ENCODE peak calls at places on chromosomes 13 and 19, in nine cellular contexts. One of them, this sample, is unnamed.

GRCh38 chr19:58361900-58362271 is 665 bp downstream of the ZNF497 start:
- DNase-seq in stimulated activated CD8-positive, alpha-beta memory T cell treated with anti-CD3 and anti-CD28 coated beads, Interleukin-4, amount 100 ng/mL, for 4 hours: no peak
- DNase-seq in activated T-cell treated with anti-CD3 and anti-CD28 coated beads for 1 hour: no peak
- DNase-seq in EH: no peak
- DNase-seq in WERI-Rb-1: peak
- DNase-seq in GM18507: peak
- DNase-seq in kidney glomerular epithelial cell: no peak
- DNase-seq in stimulated activated CD4-positive, alpha-beta T cell treated with anti-CD3 and anti-CD28 coated beads, Interleukin-4, amount 100 ng/mL, for 48 hours: peak
- DNase-seq in iris pigment epithelial cell: no peak
- DNase-seq in this sample: peak

GRCh38 chr13:72043361-72043760 is 176.4 kb upstream of the DACH1 start:
- DNase-seq in EH: no peak
- DNase-seq in activated T-cell treated with anti-CD3 and anti-CD28 coated beads for 1 hour: no peak
- DNase-seq in GM18507: no peak
- DNase-seq in stimulated activated CD4-positive, alpha-beta T cell treated with anti-CD3 and anti-CD28 coated beads, Interleukin-4, amount 100 ng/mL, for 48 hours: no peak
- DNase-seq in stimulated activated CD8-positive, alpha-beta memory T cell treated with anti-CD3 and anti-CD28 coated beads, Interleukin-4, amount 100 ng/mL, for 4 hours: no peak
- DNase-seq in kidney glomerular epithelial cell: no peak
- DNase-seq in WERI-Rb-1: no peak
- DNase-seq in iris pigment epithelial cell: no peak
- DNase-seq in this sample: no peak

GRCh38 chr19:45779231-45780145 is 2.8 kb downstream of the DMPK start:
- DNase-seq in activated T-cell treated with anti-CD3 and anti-CD28 coated beads for 1 hour: peak
- DNase-seq in GM18507: peak
- DNase-seq in WERI-Rb-1: peak
- DNase-seq in EH: peak
- DNase-seq in iris pigment epithelial cell: peak
- DNase-seq in stimulated activated CD4-positive, alpha-beta T cell treated with anti-CD3 and anti-CD28 coated beads, Interleukin-4, amount 100 ng/mL, for 48 hours: peak
- DNase-seq in stimulated activated CD8-positive, alpha-beta memory T cell treated with anti-CD3 and anti-CD28 coated beads, Interleukin-4, amount 100 ng/mL, for 4 hours: peak
- DNase-seq in kidney glomerular epithelial cell: peak
- DNase-seq in this sample: peak

GRCh38 chr13:100197591-100198365 is 108.9 kb downstream of the PCCA start:
- DNase-seq in activated T-cell treated with anti-CD3 and anti-CD28 coated beads for 1 hour: no peak
- DNase-seq in stimulated activated CD4-positive, alpha-beta T cell treated with anti-CD3 and anti-CD28 coated beads, Interleukin-4, amount 100 ng/mL, for 48 hours: no peak
- DNase-seq in kidney glomerular epithelial cell: no peak
- DNase-seq in stimulated activated CD8-positive, alpha-beta memory T cell treated with anti-CD3 and anti-CD28 coated beads, Interleukin-4, amount 100 ng/mL, for 4 hours: no peak
- DNase-seq in EH: no peak
- DNase-seq in iris pigment epithelial cell: no peak
- DNase-seq in GM18507: no peak
- DNase-seq in WERI-Rb-1: no peak
- DNase-seq in this sample: no peak

GRCh38 chr19:21321996-21322395 is 7.2 kb downstream of the ZNF708 start:
- DNase-seq in activated T-cell treated with anti-CD3 and anti-CD28 coated beads for 1 hour: no peak
- DNase-seq in stimulated activated CD4-positive, alpha-beta T cell treated with anti-CD3 and anti-CD28 coated beads, Interleukin-4, amount 100 ng/mL, for 48 hours: no peak
- DNase-seq in iris pigment epithelial cell: peak
- DNase-seq in stimulated activated CD8-positive, alpha-beta memory T cell treated with anti-CD3 and anti-CD28 coated beads, Interleukin-4, amount 100 ng/mL, for 4 hours: no peak
- DNase-seq in EH: peak
- DNase-seq in WERI-Rb-1: no peak
- DNase-seq in kidney glomerular epithelial cell: no peak
- DNase-seq in GM18507: no peak
- DNase-seq in this sample: no peak

GRCh38 chr19:1651548-1652394 is 644 bp downstream of the TCF3 start:
- DNase-seq in EH: peak
- DNase-seq in WERI-Rb-1: peak
- DNase-seq in stimulated activated CD4-positive, alpha-beta T cell treated with anti-CD3 and anti-CD28 coated beads, Interleukin-4, amount 100 ng/mL, for 48 hours: peak
- DNase-seq in iris pigment epithelial cell: peak
- DNase-seq in GM18507: no peak
- DNase-seq in kidney glomerular epithelial cell: no peak
- DNase-seq in activated T-cell treated with anti-CD3 and anti-CD28 coated beads for 1 hour: peak
- DNase-seq in stimulated activated CD8-positive, alpha-beta memory T cell treated with anti-CD3 and anti-CD28 coated beads, Interleukin-4, amount 100 ng/mL, for 4 hours: no peak
- DNase-seq in this sample: peak

GRCh38 chr13:33285420-33286124 is at the start of gene STARD13:
- DNase-seq in iris pigment epithelial cell: peak
- DNase-seq in activated T-cell treated with anti-CD3 and anti-CD28 coated beads for 1 hour: no peak
- DNase-seq in stimulated activated CD4-positive, alpha-beta T cell treated with anti-CD3 and anti-CD28 coated beads, Interleukin-4, amount 100 ng/mL, for 48 hours: no peak
- DNase-seq in WERI-Rb-1: no peak
- DNase-seq in stimulated activated CD8-positive, alpha-beta memory T cell treated with anti-CD3 and anti-CD28 coated beads, Interleukin-4, amount 100 ng/mL, for 4 hours: no peak
- DNase-seq in GM18507: peak
- DNase-seq in EH: peak
- DNase-seq in kidney glomerular epithelial cell: peak
- DNase-seq in this sample: peak

GRCh38 chr13:59587971-59588716 is 575.6 kb downstream of the DIAPH3 start:
- DNase-seq in GM18507: no peak
- DNase-seq in WERI-Rb-1: no peak
- DNase-seq in iris pigment epithelial cell: no peak
- DNase-seq in kidney glomerular epithelial cell: no peak
- DNase-seq in activated T-cell treated with anti-CD3 and anti-CD28 coated beads for 1 hour: no peak
- DNase-seq in stimulated activated CD8-positive, alpha-beta memory T cell treated with anti-CD3 and anti-CD28 coated beads, Interleukin-4, amount 100 ng/mL, for 4 hours: no peak
- DNase-seq in EH: no peak
- DNase-seq in stimulated activated CD4-positive, alpha-beta T cell treated with anti-CD3 and anti-CD28 coated beads, Interleukin-4, amount 100 ng/mL, for 48 hours: no peak
- DNase-seq in this sample: no peak

GRCh38 chr13:102870677-102871415 is 25.0 kb downstream of the ERCC5 start:
- DNase-seq in WERI-Rb-1: peak
- DNase-seq in GM18507: peak
- DNase-seq in EH: peak
- DNase-seq in stimulated activated CD4-positive, alpha-beta T cell treated with anti-CD3 and anti-CD28 coated beads, Interleukin-4, amount 100 ng/mL, for 48 hours: peak
- DNase-seq in iris pigment epithelial cell: peak
- DNase-seq in stimulated activated CD8-positive, alpha-beta memory T cell treated with anti-CD3 and anti-CD28 coated beads, Interleukin-4, amount 100 ng/mL, for 4 hours: peak
- DNase-seq in kidney glomerular epithelial cell: peak
- DNase-seq in activated T-cell treated with anti-CD3 and anti-CD28 coated beads for 1 hour: peak
- DNase-seq in this sample: peak

GRCh38 chr13:110657196-110657595 is 41.9 kb downstream of the NAXD start:
- DNase-seq in activated T-cell treated with anti-CD3 and anti-CD28 coated beads for 1 hour: no peak
- DNase-seq in EH: no peak
- DNase-seq in stimulated activated CD4-positive, alpha-beta T cell treated with anti-CD3 and anti-CD28 coated beads, Interleukin-4, amount 100 ng/mL, for 48 hours: no peak
- DNase-seq in stimulated activated CD8-positive, alpha-beta memory T cell treated with anti-CD3 and anti-CD28 coated beads, Interleukin-4, amount 100 ng/mL, for 4 hours: no peak
- DNase-seq in kidney glomerular epithelial cell: no peak
- DNase-seq in iris pigment epithelial cell: no peak
- DNase-seq in GM18507: no peak
- DNase-seq in WERI-Rb-1: no peak
- DNase-seq in this sample: no peak

GRCh38 chr19:7415163-7415856 is 66.6 kb downstream of the ARHGEF18 start:
- DNase-seq in stimulated activated CD8-positive, alpha-beta memory T cell treated with anti-CD3 and anti-CD28 coated beads, Interleukin-4, amount 100 ng/mL, for 4 hours: no peak
- DNase-seq in EH: peak
- DNase-seq in kidney glomerular epithelial cell: peak
- DNase-seq in activated T-cell treated with anti-CD3 and anti-CD28 coated beads for 1 hour: no peak
- DNase-seq in WERI-Rb-1: no peak
- DNase-seq in iris pigment epithelial cell: peak
- DNase-seq in stimulated activated CD4-positive, alpha-beta T cell treated with anti-CD3 and anti-CD28 coated beads, Interleukin-4, amount 100 ng/mL, for 48 hours: no peak
- DNase-seq in GM18507: no peak
- DNase-seq in this sample: no peak

GRCh38 chr19:8640402-8641004 is 10.1 kb downstream of the NFILZ start:
- DNase-seq in iris pigment epithelial cell: peak
- DNase-seq in WERI-Rb-1: no peak
- DNase-seq in kidney glomerular epithelial cell: no peak
- DNase-seq in EH: no peak
- DNase-seq in stimulated activated CD8-positive, alpha-beta memory T cell treated with anti-CD3 and anti-CD28 coated beads, Interleukin-4, amount 100 ng/mL, for 4 hours: no peak
- DNase-seq in activated T-cell treated with anti-CD3 and anti-CD28 coated beads for 1 hour: no peak
- DNase-seq in stimulated activated CD4-positive, alpha-beta T cell treated with anti-CD3 and anti-CD28 coated beads, Interleukin-4, amount 100 ng/mL, for 48 hours: no peak
- DNase-seq in GM18507: no peak
- DNase-seq in this sample: no peak